ENCODE peak calls at places on chromosomes 5 and 9, in ten cellular contexts. C is SK-N-DZ; P is Calu3; J is brain pericyte; S is activated CD4-positive, alpha-beta T cell treated with anti-CD3 and anti-CD28 coated beads, Interleukin-2, amount 50 U/mL, for 4 hours; B is activated T-helper 9 cell treated with anti-CD3 and anti-CD28 coated beads, Interleukin-2, amount 50 U/mL, for 16 hours; R is substantia nigra; F is fibroblast of the aortic adventitia; L is mammary epithelial cell; G is pons. V is an unnamed sample.

GRCh38 chr5:1763548-1763911 is 36.1 kb downstream of the MRPL36 start:
- DNase-seq in F (peak), R (no peak), P (peak), B (no peak), J (no peak), L (peak), G (peak), C (no peak), S (peak), V (peak)

GRCh38 chr9:80501635-80502034 is 929.9 kb downstream of the TLE4 start:
- DNase-seq in F (no peak), B (no peak), J (no peak), R (no peak), G (no peak), L (peak), C (no peak), S (no peak), P (no peak), V (no peak)

GRCh38 chr5:132780577-132780976 is 3.5 kb upstream of the SEPTIN8 start:
- DNase-seq in C (no peak), G (no peak), J (no peak), B (no peak), L (no peak), F (no peak), P (no peak), S (no peak), R (no peak), V (no peak)

GRCh38 chr9:21681641-21682040 is 120.8 kb upstream of the MTAP start:
- DNase-seq in J (no peak), R (no peak), S (no peak), B (no peak), P (no peak), F (peak), G (no peak), L (peak), C (no peak), V (no peak)

GRCh38 chr5:79561525-79561893 is 47.6 kb upstream of the HOMER1 start:
- DNase-seq in R (no peak), G (no peak), P (no peak), J (no peak), S (no peak), L (no peak), C (no peak), F (no peak), B (peak), V (no peak)

GRCh38 chr9:130918870-130919558 is 20.0 kb downstream of the FIBCD1 start:
- DNase-seq in B (no peak), G (peak), R (peak), P (no peak), J (no peak), C (no peak), F (no peak), L (no peak), S (no peak), V (no peak)

GRCh38 chr5:127872494-127872893 is 169.3 kb downstream of the CCDC192 start:
- DNase-seq in L (no peak), P (no peak), R (no peak), G (no peak), F (peak), C (no peak), J (no peak), B (no peak), S (no peak), V (no peak)

GRCh38 chr9:109133533-109133932 is 13.8 kb upstream of the TMEM245 start:
- DNase-seq in S (no peak), C (no peak), G (no peak), L (no peak), P (no peak), B (no peak), F (no peak), J (no peak), R (no peak), V (no peak)

GRCh38 chr5:152178350-152178699 is 226.8 kb downstream of the NMUR2 start:
- DNase-seq in S (no peak), R (no peak), G (no peak), L (no peak), J (no peak), F (no peak), B (no peak), P (no peak), C (no peak), V (no peak)

GRCh38 chr5:154078305-154078704 is 39.5 kb downstream of the MFAP3 start:
- DNase-seq in C (no peak), P (no peak), S (no peak), B (no peak), G (no peak), F (peak), L (no peak), J (no peak), R (no peak), V (no peak)

GRCh38 chr5:31864015-31864414 is 225.1 kb downstream of the PDZD2 start:
- DNase-seq in R (no peak), F (no peak), P (no peak), J (peak), L (no peak), B (no peak), C (no peak), S (no peak), G (peak), V (peak)

GRCh38 chr9:135607401-135608293 is 31.7 kb downstream of the GLT6D1 start:
- DNase-seq in J (no peak), P (no peak), S (no peak), B (no peak), G (no peak), L (no peak), F (no peak), R (no peak), C (no peak), V (no peak)

GRCh38 chr5:98570010-98570409 is 203.5 kb upstream of the RGMB start:
- DNase-seq in C (no peak), F (peak), S (no peak), P (no peak), G (no peak), R (no peak), B (no peak), L (peak), J (peak), V (no peak)

GRCh38 chr5:32390819-32391591 is 53.5 kb downstream of the ZFR start:
- DNase-seq in C (no peak), L (peak), J (no peak), S (no peak), B (no peak), G (peak), P (no peak), R (no peak), F (peak), V (no peak)

GRCh38 chr5:170541146-170541769 is 37.4 kb downstream of the KCNIP1 start:
- DNase-seq in F (no peak), G (no peak), S (no peak), R (no peak), L (no peak), B (no peak), J (no peak), C (no peak), P (no peak), V (no peak)

GRCh38 chr9:36837431-36838405 is 196.3 kb downstream of the PAX5 start:
- DNase-seq in L (no peak), C (no peak), J (no peak), G (no peak), B (no peak), P (no peak), R (no peak), S (no peak), F (no peak), V (no peak)

GRCh38 chr9:93653762-93654161 is 77.4 kb downstream of the PHF2 start:
- DNase-seq in L (no peak), P (no peak), F (no peak), B (no peak), S (no peak), R (no peak), J (no peak), C (no peak), G (no peak), V (no peak)

GRCh38 chr5:124599048-124599973 is 147.1 kb downstream of the ZNF608 start:
- DNase-seq in L (peak), F (peak), P (peak), C (peak), J (no peak), S (no peak), R (no peak), B (no peak), G (peak), V (peak)

GRCh38 chr5:10946050-10946449 is 185.0 kb upstream of the DAP start:
- DNase-seq in L (no peak), F (no peak), C (no peak), R (no peak), B (no peak), P (no peak), S (no peak), J (no peak), G (no peak), V (peak)

GRCh38 chr9:21549251-21549765 is 67.2 kb upstream of the IFNE start:
- DNase-seq in F (peak), P (peak), C (no peak), S (no peak), L (peak), B (no peak), G (peak), R (no peak), J (peak), V (no peak)

GRCh38 chr9:21465859-21466518 is 16.1 kb downstream of the IFNE start:
- DNase-seq in J (peak), B (no peak), L (peak), P (peak), C (peak), R (no peak), F (peak), G (peak), S (no peak), V (peak)

GRCh38 chr9:105088499-105088898 is 156.0 kb upstream of the SLC44A1 start:
- DNase-seq in B (no peak), F (no peak), R (no peak), S (no peak), L (no peak), G (no peak), P (no peak), C (no peak), J (no peak), V (peak)

GRCh38 chr9:93826209-93826608 is 128.9 kb downstream of the BARX1 start:
- DNase-seq in C (no peak), F (no peak), S (peak), G (no peak), B (peak), J (no peak), P (no peak), L (no peak), R (no peak), V (no peak)

GRCh38 chr5:139651863-139652787 is 4.0 kb downstream of the CXXC5 start:
- DNase-seq in J (no peak), P (peak), S (peak), F (peak), C (peak), B (peak), G (peak), L (peak), R (peak), V (peak)

GRCh38 chr5:140153255-140153654 is 21.7 kb upstream of the CYSTM1 start:
- DNase-seq in B (no peak), P (no peak), S (no peak), J (no peak), L (no peak), G (no peak), R (no peak), C (no peak), F (no peak), V (no peak)

GRCh38 chr5:15807861-15808260 is 307.9 kb downstream of the FBXL7 start:
- DNase-seq in C (peak), P (no peak), L (no peak), S (no peak), B (no peak), J (peak), F (peak), G (peak), R (peak), V (no peak)

V was measured in NCI-H82.